ENCODE peak calls at places on chromosomes 7 and 10, in six cellular contexts. One of them, this sample, is unnamed.

GRCh38 chr7:873367-874002 is 2.9 kb upstream of the GET4 start:
- DNase-seq in germinal center: peak; percentile 81
- DNase-seq in NCI-H510A treated with DMSO at 0.1 percent for 48 hours: no peak
- DNase-seq in activated T-helper 1 cell treated with Interleukin-2 at 50 U/mL for 16 hours: peak; percentile 44
- DNase-seq in EH: peak; percentile 84
- DNase-seq in stimulated activated CD4-positive, alpha-beta T cell treated with anti-CD3 and anti-CD28 coated beads, Interleukin-2, amount 100 ng/mL, for 24 hours: peak; percentile 74
- DNase-seq in this sample: peak; percentile 88

GRCh38 chr7:30470783-30471182 is 7.8 kb downstream of the NOD1 start:
- DNase-seq in activated T-helper 1 cell treated with Interleukin-2 at 50 U/mL for 16 hours: no peak
- DNase-seq in germinal center: no peak
- DNase-seq in EH: peak; percentile 88
- DNase-seq in NCI-H510A treated with DMSO at 0.1 percent for 48 hours: peak; percentile 94
- DNase-seq in stimulated activated CD4-positive, alpha-beta T cell treated with anti-CD3 and anti-CD28 coated beads, Interleukin-2, amount 100 ng/mL, for 24 hours: no peak
- DNase-seq in this sample: peak; percentile 51

GRCh38 chr7:105911961-105912575 is 35.7 kb upstream of the ATXN7L1 start:
- DNase-seq in germinal center: no peak
- DNase-seq in stimulated activated CD4-positive, alpha-beta T cell treated with anti-CD3 and anti-CD28 coated beads, Interleukin-2, amount 100 ng/mL, for 24 hours: no peak
- DNase-seq in NCI-H510A treated with DMSO at 0.1 percent for 48 hours: no peak
- DNase-seq in activated T-helper 1 cell treated with Interleukin-2 at 50 U/mL for 16 hours: no peak
- DNase-seq in EH: peak; percentile 56
- DNase-seq in this sample: peak; percentile 68

GRCh38 chr7:152867482-152867833 is 107.9 kb downstream of the ACTR3B start:
- DNase-seq in NCI-H510A treated with DMSO at 0.1 percent for 48 hours: no peak
- DNase-seq in EH: no peak
- DNase-seq in stimulated activated CD4-positive, alpha-beta T cell treated with anti-CD3 and anti-CD28 coated beads, Interleukin-2, amount 100 ng/mL, for 24 hours: no peak
- DNase-seq in activated T-helper 1 cell treated with Interleukin-2 at 50 U/mL for 16 hours: no peak
- DNase-seq in germinal center: no peak
- DNase-seq in this sample: no peak

GRCh38 chr7:158329686-158330085 is 257.9 kb downstream of the PTPRN2 start:
- DNase-seq in germinal center: no peak
- DNase-seq in activated T-helper 1 cell treated with Interleukin-2 at 50 U/mL for 16 hours: no peak
- DNase-seq in NCI-H510A treated with DMSO at 0.1 percent for 48 hours: no peak
- DNase-seq in EH: no peak
- DNase-seq in stimulated activated CD4-positive, alpha-beta T cell treated with anti-CD3 and anti-CD28 coated beads, Interleukin-2, amount 100 ng/mL, for 24 hours: no peak
- DNase-seq in this sample: no peak

GRCh38 chr10:10662720-10663467 is 354.8 kb upstream of the CELF2 start:
- DNase-seq in stimulated activated CD4-positive, alpha-beta T cell treated with anti-CD3 and anti-CD28 coated beads, Interleukin-2, amount 100 ng/mL, for 24 hours: no peak
- DNase-seq in NCI-H510A treated with DMSO at 0.1 percent for 48 hours: no peak
- DNase-seq in activated T-helper 1 cell treated with Interleukin-2 at 50 U/mL for 16 hours: no peak
- DNase-seq in germinal center: no peak
- DNase-seq in EH: no peak
- DNase-seq in this sample: no peak

GRCh38 chr7:31443457-31443856 is 70.4 kb upstream of the ITPRID1 start:
- DNase-seq in EH: peak; percentile 55
- DNase-seq in NCI-H510A treated with DMSO at 0.1 percent for 48 hours: peak; percentile 73
- DNase-seq in stimulated activated CD4-positive, alpha-beta T cell treated with anti-CD3 and anti-CD28 coated beads, Interleukin-2, amount 100 ng/mL, for 24 hours: no peak
- DNase-seq in germinal center: peak; percentile 35
- DNase-seq in activated T-helper 1 cell treated with Interleukin-2 at 50 U/mL for 16 hours: no peak
- DNase-seq in this sample: peak; percentile 75

GRCh38 chr10:70803768-70804423 is 11.9 kb upstream of the SGPL1 start:
- DNase-seq in EH: no peak
- DNase-seq in germinal center: no peak
- DNase-seq in NCI-H510A treated with DMSO at 0.1 percent for 48 hours: peak; percentile 28
- DNase-seq in stimulated activated CD4-positive, alpha-beta T cell treated with anti-CD3 and anti-CD28 coated beads, Interleukin-2, amount 100 ng/mL, for 24 hours: no peak
- DNase-seq in activated T-helper 1 cell treated with Interleukin-2 at 50 U/mL for 16 hours: no peak
- DNase-seq in this sample: no peak

GRCh38 chr10:71042699-71043098 is 154.3 kb upstream of the PCBD1 start:
- DNase-seq in stimulated activated CD4-positive, alpha-beta T cell treated with anti-CD3 and anti-CD28 coated beads, Interleukin-2, amount 100 ng/mL, for 24 hours: no peak
- DNase-seq in germinal center: no peak
- DNase-seq in NCI-H510A treated with DMSO at 0.1 percent for 48 hours: no peak
- DNase-seq in activated T-helper 1 cell treated with Interleukin-2 at 50 U/mL for 16 hours: no peak
- DNase-seq in EH: no peak
- DNase-seq in this sample: no peak

GRCh38 chr10:64574371-64574770 is 1053.2 kb downstream of the REEP3 start:
- DNase-seq in stimulated activated CD4-positive, alpha-beta T cell treated with anti-CD3 and anti-CD28 coated beads, Interleukin-2, amount 100 ng/mL, for 24 hours: no peak
- DNase-seq in EH: no peak
- DNase-seq in activated T-helper 1 cell treated with Interleukin-2 at 50 U/mL for 16 hours: no peak
- DNase-seq in NCI-H510A treated with DMSO at 0.1 percent for 48 hours: peak; percentile 78
- DNase-seq in germinal center: no peak
- DNase-seq in this sample: no peak

GRCh38 chr7:94182066-94182465 is 177.9 kb upstream of the BET1 start:
- DNase-seq in activated T-helper 1 cell treated with Interleukin-2 at 50 U/mL for 16 hours: no peak
- DNase-seq in NCI-H510A treated with DMSO at 0.1 percent for 48 hours: no peak
- DNase-seq in EH: peak; percentile 81
- DNase-seq in stimulated activated CD4-positive, alpha-beta T cell treated with anti-CD3 and anti-CD28 coated beads, Interleukin-2, amount 100 ng/mL, for 24 hours: no peak
- DNase-seq in germinal center: no peak
- DNase-seq in this sample: peak; percentile 85

GRCh38 chr10:99507265-99507664 is 25.5 kb upstream of the NKX2-3 start:
- DNase-seq in activated T-helper 1 cell treated with Interleukin-2 at 50 U/mL for 16 hours: no peak
- DNase-seq in EH: no peak
- DNase-seq in stimulated activated CD4-positive, alpha-beta T cell treated with anti-CD3 and anti-CD28 coated beads, Interleukin-2, amount 100 ng/mL, for 24 hours: no peak
- DNase-seq in NCI-H510A treated with DMSO at 0.1 percent for 48 hours: no peak
- DNase-seq in germinal center: no peak
- DNase-seq in this sample: no peak

GRCh38 chr7:122544463-122544862 is 154.5 kb downstream of the RNF133 start:
- DNase-seq in EH: no peak
- DNase-seq in germinal center: peak; percentile 10
- DNase-seq in NCI-H510A treated with DMSO at 0.1 percent for 48 hours: no peak
- DNase-seq in activated T-helper 1 cell treated with Interleukin-2 at 50 U/mL for 16 hours: no peak
- DNase-seq in stimulated activated CD4-positive, alpha-beta T cell treated with anti-CD3 and anti-CD28 coated beads, Interleukin-2, amount 100 ng/mL, for 24 hours: no peak
- DNase-seq in this sample: no peak

GRCh38 chr10:73999703-74000102 is 1.8 kb downstream of the VCL start:
- DNase-seq in EH: peak; percentile 66
- DNase-seq in activated T-helper 1 cell treated with Interleukin-2 at 50 U/mL for 16 hours: no peak
- DNase-seq in germinal center: no peak
- DNase-seq in stimulated activated CD4-positive, alpha-beta T cell treated with anti-CD3 and anti-CD28 coated beads, Interleukin-2, amount 100 ng/mL, for 24 hours: no peak
- DNase-seq in NCI-H510A treated with DMSO at 0.1 percent for 48 hours: no peak
- DNase-seq in this sample: peak; percentile 63

GRCh38 chr10:60172363-60172990 is 217.2 kb downstream of the ANK3 start:
- DNase-seq in EH: no peak
- DNase-seq in NCI-H510A treated with DMSO at 0.1 percent for 48 hours: peak; percentile 92
- DNase-seq in activated T-helper 1 cell treated with Interleukin-2 at 50 U/mL for 16 hours: no peak
- DNase-seq in stimulated activated CD4-positive, alpha-beta T cell treated with anti-CD3 and anti-CD28 coated beads, Interleukin-2, amount 100 ng/mL, for 24 hours: no peak
- DNase-seq in germinal center: no peak
- DNase-seq in this sample: no peak

GRCh38 chr7:1734331-1734730 is 64.3 kb downstream of the ELFN1 start:
- DNase-seq in germinal center: no peak
- DNase-seq in EH: no peak
- DNase-seq in activated T-helper 1 cell treated with Interleukin-2 at 50 U/mL for 16 hours: no peak
- DNase-seq in NCI-H510A treated with DMSO at 0.1 percent for 48 hours: no peak
- DNase-seq in stimulated activated CD4-positive, alpha-beta T cell treated with anti-CD3 and anti-CD28 coated beads, Interleukin-2, amount 100 ng/mL, for 24 hours: no peak
- DNase-seq in this sample: no peak

GRCh38 chr10:89164080-89164479 is 43.0 kb downstream of the CH25H start:
- DNase-seq in EH: no peak
- DNase-seq in stimulated activated CD4-positive, alpha-beta T cell treated with anti-CD3 and anti-CD28 coated beads, Interleukin-2, amount 100 ng/mL, for 24 hours: no peak
- DNase-seq in germinal center: no peak
- DNase-seq in activated T-helper 1 cell treated with Interleukin-2 at 50 U/mL for 16 hours: no peak
- DNase-seq in NCI-H510A treated with DMSO at 0.1 percent for 48 hours: no peak
- DNase-seq in this sample: no peak

GRCh38 chr7:130989006-130989795 is 255.2 kb upstream of the KLF14 start:
- DNase-seq in germinal center: no peak
- DNase-seq in EH: no peak
- DNase-seq in stimulated activated CD4-positive, alpha-beta T cell treated with anti-CD3 and anti-CD28 coated beads, Interleukin-2, amount 100 ng/mL, for 24 hours: no peak
- DNase-seq in activated T-helper 1 cell treated with Interleukin-2 at 50 U/mL for 16 hours: no peak
- DNase-seq in NCI-H510A treated with DMSO at 0.1 percent for 48 hours: no peak
- DNase-seq in this sample: no peak

GRCh38 chr7:42876182-42877068 is 35.4 kb downstream of the C7orf25 start:
- DNase-seq in EH: peak; percentile 71
- DNase-seq in activated T-helper 1 cell treated with Interleukin-2 at 50 U/mL for 16 hours: no peak
- DNase-seq in NCI-H510A treated with DMSO at 0.1 percent for 48 hours: peak; percentile 8
- DNase-seq in stimulated activated CD4-positive, alpha-beta T cell treated with anti-CD3 and anti-CD28 coated beads, Interleukin-2, amount 100 ng/mL, for 24 hours: peak; percentile 73
- DNase-seq in germinal center: peak; percentile 66
- DNase-seq in this sample: peak; percentile 74

GRCh38 chr10:29557665-29558064 is 77.1 kb downstream of the SVIL start:
- DNase-seq in stimulated activated CD4-positive, alpha-beta T cell treated with anti-CD3 and anti-CD28 coated beads, Interleukin-2, amount 100 ng/mL, for 24 hours: no peak
- DNase-seq in EH: no peak
- DNase-seq in activated T-helper 1 cell treated with Interleukin-2 at 50 U/mL for 16 hours: no peak
- DNase-seq in NCI-H510A treated with DMSO at 0.1 percent for 48 hours: no peak
- DNase-seq in germinal center: no peak
- DNase-seq in this sample: no peak

GRCh38 chr7:84506151-84506550 is 311.6 kb upstream of the SEMA3A start:
- DNase-seq in activated T-helper 1 cell treated with Interleukin-2 at 50 U/mL for 16 hours: no peak
- DNase-seq in stimulated activated CD4-positive, alpha-beta T cell treated with anti-CD3 and anti-CD28 coated beads, Interleukin-2, amount 100 ng/mL, for 24 hours: no peak
- DNase-seq in germinal center: no peak
- DNase-seq in NCI-H510A treated with DMSO at 0.1 percent for 48 hours: no peak
- DNase-seq in EH: peak; percentile 79
- DNase-seq in this sample: peak; percentile 39

GRCh38 chr10:21084700-21085099 is 187.6 kb upstream of the NEBL start:
- DNase-seq in germinal center: no peak
- DNase-seq in EH: no peak
- DNase-seq in NCI-H510A treated with DMSO at 0.1 percent for 48 hours: no peak
- DNase-seq in stimulated activated CD4-positive, alpha-beta T cell treated with anti-CD3 and anti-CD28 coated beads, Interleukin-2, amount 100 ng/mL, for 24 hours: no peak
- DNase-seq in activated T-helper 1 cell treated with Interleukin-2 at 50 U/mL for 16 hours: no peak
- DNase-seq in this sample: no peak

GRCh38 chr7:74083928-74084721 is 521 bp downstream of the LIMK1 start:
- DNase-seq in activated T-helper 1 cell treated with Interleukin-2 at 50 U/mL for 16 hours: no peak
- DNase-seq in NCI-H510A treated with DMSO at 0.1 percent for 48 hours: peak; percentile 36
- DNase-seq in EH: peak; percentile 75
- DNase-seq in stimulated activated CD4-positive, alpha-beta T cell treated with anti-CD3 and anti-CD28 coated beads, Interleukin-2, amount 100 ng/mL, for 24 hours: peak; percentile 38
- DNase-seq in germinal center: no peak
- DNase-seq in this sample: peak; percentile 79

GRCh38 chr7:111329367-111330234 is 232.7 kb downstream of the IMMP2L start:
- DNase-seq in NCI-H510A treated with DMSO at 0.1 percent for 48 hours: no peak
- DNase-seq in EH: peak; percentile 33
- DNase-seq in stimulated activated CD4-positive, alpha-beta T cell treated with anti-CD3 and anti-CD28 coated beads, Interleukin-2, amount 100 ng/mL, for 24 hours: no peak
- DNase-seq in activated T-helper 1 cell treated with Interleukin-2 at 50 U/mL for 16 hours: no peak
- DNase-seq in germinal center: no peak
- DNase-seq in this sample: peak; percentile 22

GRCh38 chr10:17808971-17809841 is at the start of gene MRC1:
- DNase-seq in activated T-helper 1 cell treated with Interleukin-2 at 50 U/mL for 16 hours: no peak
- DNase-seq in EH: no peak
- DNase-seq in germinal center: no peak
- DNase-seq in NCI-H510A treated with DMSO at 0.1 percent for 48 hours: no peak
- DNase-seq in stimulated activated CD4-positive, alpha-beta T cell treated with anti-CD3 and anti-CD28 coated beads, Interleukin-2, amount 100 ng/mL, for 24 hours: no peak
- DNase-seq in this sample: no peak

GRCh38 chr7:116522247-116522646 is 2.6 kb upstream of the CAV1 start:
- DNase-seq in NCI-H510A treated with DMSO at 0.1 percent for 48 hours: no peak
- DNase-seq in EH: peak; percentile 90
- DNase-seq in stimulated activated CD4-positive, alpha-beta T cell treated with anti-CD3 and anti-CD28 coated beads, Interleukin-2, amount 100 ng/mL, for 24 hours: no peak
- DNase-seq in germinal center: no peak
- DNase-seq in activated T-helper 1 cell treated with Interleukin-2 at 50 U/mL for 16 hours: no peak
- DNase-seq in this sample: peak; percentile 93

This sample was measured in ELR.